ENCODE peak calls at places on chromosomes 2 and 18, in seven cellular contexts. V is mucosa of descending colon, S is endodermal cell, C is Peyer's patch, L is fibroblast of lung, D is A549, O is uterus. U is an unnamed sample.

GRCh38 chr2:171348056-171348455 is 85.7 kb downstream of the METTL8 start:
- DNase-seq in C (no peak), D (no peak), O (no peak), L (no peak), V (no peak), S (no peak), U (no peak)

GRCh38 chr2:187429989-187430388 is 18.1 kb downstream of the CALCRL start:
- DNase-seq in O (no peak), C (no peak), S (no peak), D (no peak), V (no peak), L (peak; percentile 50), U (no peak)

GRCh38 chr18:23198217-23198845 is 63.0 kb downstream of the CABLES1 start:
- DNase-seq in L (no peak), S (no peak), D (no peak), V (no peak), C (no peak), O (no peak), U (no peak)

GRCh38 chr2:167748536-167748935 is 498.9 kb downstream of the STK39 start:
- DNase-seq in O (no peak), C (no peak), S (no peak), D (no peak), V (no peak), L (no peak), U (no peak)

GRCh38 chr2:98868548-98869271 is 67.3 kb downstream of the CRACDL start:
- DNase-seq in D (no peak), L (no peak), V (peak; percentile 47), S (no peak), C (no peak), O (no peak), U (no peak)

GRCh38 chr2:201396595-201396994 is 39.5 kb upstream of the FLACC1 start:
- DNase-seq in D (no peak), S (no peak), V (no peak), L (no peak), O (no peak), C (no peak), U (no peak)

GRCh38 chr18:62183578-62184195 is 3.2 kb downstream of the PIGN start:
- DNase-seq in S (peak; percentile 49), L (peak; percentile 77), V (peak; percentile 76), C (no peak), D (peak; percentile 13), O (peak; percentile 20), U (peak; percentile 8)

GRCh38 chr2:48145845-48146452 is 239.7 kb upstream of the FBXO11 start:
- DNase-seq in D (no peak), O (no peak), S (no peak), L (peak; percentile 67), V (no peak), C (no peak), U (no peak)

GRCh38 chr18:35130236-35130635 is 89.0 kb downstream of the MAPRE2 start:
- DNase-seq in O (no peak), V (no peak), C (no peak), D (no peak), S (no peak), L (no peak), U (no peak)

GRCh38 chr2:20432714-20433113 is 14.2 kb upstream of the RHOB start:
- DNase-seq in C (no peak), V (no peak), S (peak; percentile 29), L (no peak), O (peak; percentile 8), D (no peak), U (no peak)

DNA sequence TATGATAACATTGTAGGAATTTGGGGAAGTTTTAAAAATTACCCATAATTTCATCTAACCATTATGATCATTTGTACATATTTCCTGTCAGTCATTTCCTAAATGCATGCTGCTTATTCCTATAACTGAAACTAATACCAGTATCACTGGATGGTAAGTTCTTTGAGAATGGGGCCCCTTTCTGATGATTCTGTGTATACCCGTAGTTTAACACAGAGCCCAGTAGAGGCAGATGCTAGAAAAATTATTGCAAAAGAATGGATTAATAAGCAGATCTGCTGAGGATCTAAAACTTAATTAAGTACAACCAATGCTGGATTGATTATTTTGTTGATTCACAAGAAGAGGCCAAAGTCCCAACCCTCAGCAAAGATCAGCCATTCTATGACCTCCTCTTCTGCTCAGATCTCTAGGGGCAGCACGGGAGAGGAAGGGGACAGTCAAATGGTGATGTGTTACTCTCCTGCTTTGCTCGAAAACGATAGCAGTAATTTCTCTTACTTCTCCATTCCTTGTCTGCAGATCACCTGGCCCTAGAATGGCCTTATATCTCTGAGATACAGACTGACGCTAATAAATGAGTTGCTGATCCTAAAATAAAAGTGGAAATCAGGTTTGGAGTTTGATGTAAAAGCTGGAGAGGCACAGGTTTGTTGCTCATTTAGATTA is 69.5 kb upstream of the PELI1 start:
- DNase-seq in O (no peak), L (no peak), D (no peak), C (peak; percentile 54), V (peak; percentile 21), S (no peak), U (no peak)
- H3K4me1 ChIP-seq in O (peaks cover 12% of the 10 kb centered on the region), L (no peaks in the 10 kb centered on the region), D (peaks cover 4% of the 10 kb centered on the region), C (peaks cover 18% of the 10 kb centered on the region), V (peaks cover 24% of the 10 kb centered on the region), S (peaks cover 5% of the 10 kb centered on the region), U (no peaks in the 10 kb centered on the region)

GRCh38 chr2:239136203-239136602 is 264.6 kb downstream of the HDAC4 start:
- DNase-seq in D (no peak), S (no peak), V (no peak), L (no peak), O (no peak), C (no peak), U (no peak)

GRCh38 chr2:239137165-239137889 is 263.5 kb downstream of the HDAC4 start:
- DNase-seq in L (no peak), O (no peak), V (no peak), S (no peak), D (no peak), C (no peak), U (no peak)

GRCh38 chr2:239133945-239134570 is 266.8 kb downstream of the HDAC4 start:
- DNase-seq in L (no peak), O (no peak), D (no peak), S (no peak), C (no peak), V (no peak), U (no peak)

GRCh38 chr2:239136762-239137161 is 264.1 kb downstream of the HDAC4 start:
- DNase-seq in L (no peak), V (no peak), C (no peak), O (no peak), D (no peak), S (no peak), U (no peak)

GRCh38 chr2:239135531-239135930 is 265.3 kb downstream of the HDAC4 start:
- DNase-seq in V (no peak), D (no peak), C (no peak), O (no peak), S (no peak), L (no peak), U (no peak)
- TF ChIP-seq CTCF in V (no peak), D (no peak), C (no peak), O (no peak), S (no peak), L (no peak), U (no peak)

GRCh38 chr18:31652875-31653274 is 31.5 kb downstream of the B4GALT6 start:
- DNase-seq in D (no peak), C (no peak), V (no peak), S (no peak), O (no peak), L (no peak), U (no peak)
- H3K4me3 ChIP-seq in D (no peak overlapping the region), C (no peak overlapping the region), V (no peak overlapping the region), S (no peak overlapping the region), O (no peak overlapping the region), L (no peak overlapping the region), U (no peak overlapping the region)

GRCh38 chr18:71529708-71530303 is 1014.3 kb downstream of the CBLN2 start:
- DNase-seq in S (no peak), L (peak; percentile 96), O (no peak), D (no peak), C (no peak), V (no peak), U (no peak)
- H3K4me1 ChIP-seq in S (no peaks in the 10 kb centered on the region), L (no peaks in the 10 kb centered on the region), O (no peaks in the 10 kb centered on the region), D (no peaks in the 10 kb centered on the region), C (no peaks in the 10 kb centered on the region), V (no peaks in the 10 kb centered on the region), U (no peaks in the 10 kb centered on the region)

DNA sequence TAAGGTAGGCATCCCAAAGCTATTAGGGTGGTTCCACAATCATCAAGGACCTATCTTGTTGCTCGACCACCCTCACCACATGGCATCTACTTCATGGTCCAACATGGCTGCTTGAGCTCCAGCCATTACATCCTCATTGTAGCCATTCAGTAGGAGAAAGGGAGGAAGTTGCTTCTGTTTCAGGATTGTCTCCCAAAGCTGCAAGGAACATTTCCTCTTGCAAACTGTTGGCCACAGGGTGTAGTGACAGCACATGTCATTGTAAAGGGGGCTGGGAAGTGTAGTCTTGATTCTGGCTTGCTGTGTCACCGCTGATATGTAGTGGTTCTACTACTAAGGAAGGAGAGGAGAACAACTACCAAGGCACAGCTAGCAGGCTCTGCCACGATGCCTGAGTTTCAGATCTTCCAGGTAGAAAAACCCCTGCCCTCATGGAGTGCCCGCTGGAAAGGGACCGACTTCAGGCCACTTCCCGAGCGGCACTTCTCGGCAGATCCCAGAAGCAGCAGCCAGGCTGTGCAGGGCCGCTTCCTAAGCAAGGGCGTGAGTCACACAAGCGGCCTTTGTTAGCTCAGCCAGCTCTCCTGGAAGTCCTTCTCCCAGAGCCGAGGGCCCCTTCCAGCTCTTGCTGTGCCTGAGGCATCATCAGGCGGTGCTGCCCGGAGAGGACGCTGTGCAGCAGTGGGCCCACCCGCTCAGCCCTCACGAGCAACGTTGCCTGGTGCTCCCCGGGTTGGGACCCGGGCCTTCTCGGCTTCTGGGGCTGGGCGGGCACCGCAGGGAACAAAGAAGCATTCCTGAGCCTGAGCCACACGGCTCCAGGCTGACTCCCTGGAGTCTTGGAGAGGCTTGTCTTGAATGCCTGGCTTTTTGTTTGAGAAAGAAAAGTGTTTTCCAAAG is 58.2 kb downstream of the HS6ST1 start:
- DNase-seq in S (peak; percentile 92), L (peak; percentile 67), C (no peak), O (no peak), V (no peak), D (no peak), U (peak; percentile 42)
- TF ChIP-seq CTCF in S (no peak), L (peak; percentile 20), C (no peak), O (no peak), V (no peak), D (no peak), U (no peak)

GRCh38 chr2:33498291-33498956 is 22.0 kb downstream of the RASGRP3 start:
- DNase-seq in S (no peak), D (no peak), L (no peak), C (no peak), V (no peak), O (no peak), U (no peak)
- H3K4me3 ChIP-seq in S (no peak overlapping the region), D (no peak overlapping the region), L (no peak overlapping the region), C (no peak overlapping the region), V (no peak overlapping the region), O (no peak overlapping the region), U (no peak overlapping the region)

GRCh38 chr18:76445275-76445674 is 49.8 kb downstream of the ZNF516 start:
- DNase-seq in L (peak; percentile 72), C (no peak), D (peak; percentile 9), O (peak; percentile 59), V (no peak), S (no peak), U (no peak)

GRCh38 chr18:76446746-76447267 is 48.2 kb downstream of the ZNF516 start:
- DNase-seq in S (no peak), V (no peak), C (peak; percentile 37), L (no peak), D (no peak), O (no peak), U (no peak)

GRCh38 chr18:76444436-76445105 is 50.5 kb downstream of the ZNF516 start:
- DNase-seq in V (no peak), L (no peak), S (no peak), D (no peak), O (no peak), C (no peak), U (no peak)

GRCh38 chr18:76446321-76446720 is 48.7 kb downstream of the ZNF516 start:
- DNase-seq in O (no peak), L (no peak), V (no peak), C (peak; percentile 37), D (no peak), S (no peak), U (no peak)

GRCh38 chr18:76445741-76446232 is 49.3 kb downstream of the ZNF516 start:
- DNase-seq in L (no peak), V (no peak), C (peak; percentile 43), D (no peak), O (no peak), S (peak; percentile 39), U (no peak)
- H3K4me1 ChIP-seq in L (peaks cover 28% of the 10 kb centered on the region), V (peaks cover 20% of the 10 kb centered on the region), C (peaks cover 40% of the 10 kb centered on the region), D (peaks cover 27% of the 10 kb centered on the region), O (peaks cover 13% of the 10 kb centered on the region), S (peaks cover 9% of the 10 kb centered on the region), U (peaks cover 23% of the 10 kb centered on the region)